ENCODE peak calls at places on chromosomes 13 and 19, in eight cellular contexts. One of them, this sample, is unnamed.

GRCh38 chr13:40457844-40458243 is 208.6 kb downstream of the FOXO1 start:
- DNase-seq in Kasumi-1: no peak
- DNase-seq in CD4-positive, alpha-beta T cell: no peak
- DNase-seq in GM18507: no peak
- DNase-seq in stimulated activated CD4-positive, alpha-beta T cell treated with anti-CD3 and anti-CD28 coated beads, Interleukin-1b, Interleukin-23, amount 100 ng/mL, for 4 hours: no peak
- DNase-seq in putamen: no peak
- DNase-seq in stimulated activated naive CD4-positive, alpha-beta T cell: no peak
- DNase-seq in HTR-8/SVneo: no peak
- DNase-seq in this sample: no peak

GRCh38 chr19:11539495-11540365 is 1.1 kb downstream of the CNN1 start:
- DNase-seq in Kasumi-1: no peak
- DNase-seq in CD4-positive, alpha-beta T cell: no peak
- DNase-seq in putamen: no peak
- DNase-seq in HTR-8/SVneo: no peak
- DNase-seq in stimulated activated CD4-positive, alpha-beta T cell treated with anti-CD3 and anti-CD28 coated beads, Interleukin-1b, Interleukin-23, amount 100 ng/mL, for 4 hours: no peak
- DNase-seq in GM18507: no peak
- DNase-seq in stimulated activated naive CD4-positive, alpha-beta T cell: no peak
- DNase-seq in this sample: no peak

GRCh38 chr19:2983351-2984195 is 6.2 kb downstream of the TLE6 start:
- DNase-seq in stimulated activated naive CD4-positive, alpha-beta T cell: no peak
- DNase-seq in Kasumi-1: peak
- DNase-seq in stimulated activated CD4-positive, alpha-beta T cell treated with anti-CD3 and anti-CD28 coated beads, Interleukin-1b, Interleukin-23, amount 100 ng/mL, for 4 hours: no peak
- DNase-seq in CD4-positive, alpha-beta T cell: no peak
- DNase-seq in HTR-8/SVneo: no peak
- DNase-seq in putamen: no peak
- DNase-seq in GM18507: no peak
- DNase-seq in this sample: no peak

GRCh38 chr19:47651132-47651531 is 42.2 kb downstream of the BICRA start:
- DNase-seq in Kasumi-1: no peak
- DNase-seq in CD4-positive, alpha-beta T cell: no peak
- DNase-seq in putamen: no peak
- DNase-seq in HTR-8/SVneo: no peak
- DNase-seq in stimulated activated CD4-positive, alpha-beta T cell treated with anti-CD3 and anti-CD28 coated beads, Interleukin-1b, Interleukin-23, amount 100 ng/mL, for 4 hours: no peak
- DNase-seq in GM18507: no peak
- DNase-seq in stimulated activated naive CD4-positive, alpha-beta T cell: no peak
- DNase-seq in this sample: no peak

GRCh38 chr13:94433055-94433947 is 46.2 kb downstream of the DCT start:
- DNase-seq in stimulated activated CD4-positive, alpha-beta T cell treated with anti-CD3 and anti-CD28 coated beads, Interleukin-1b, Interleukin-23, amount 100 ng/mL, for 4 hours: no peak
- DNase-seq in HTR-8/SVneo: no peak
- DNase-seq in stimulated activated naive CD4-positive, alpha-beta T cell: no peak
- DNase-seq in GM18507: no peak
- DNase-seq in CD4-positive, alpha-beta T cell: no peak
- DNase-seq in Kasumi-1: no peak
- DNase-seq in putamen: no peak
- DNase-seq in this sample: no peak

GRCh38 chr13:57813641-57814040 is 182.1 kb downstream of the PCDH17 start:
- DNase-seq in stimulated activated naive CD4-positive, alpha-beta T cell: no peak
- DNase-seq in stimulated activated CD4-positive, alpha-beta T cell treated with anti-CD3 and anti-CD28 coated beads, Interleukin-1b, Interleukin-23, amount 100 ng/mL, for 4 hours: no peak
- DNase-seq in GM18507: no peak
- DNase-seq in putamen: no peak
- DNase-seq in CD4-positive, alpha-beta T cell: no peak
- DNase-seq in HTR-8/SVneo: no peak
- DNase-seq in Kasumi-1: no peak
- DNase-seq in this sample: no peak

GRCh38 chr13:42094641-42095040 is 46.2 kb downstream of the DGKH start:
- DNase-seq in CD4-positive, alpha-beta T cell: no peak
- DNase-seq in stimulated activated CD4-positive, alpha-beta T cell treated with anti-CD3 and anti-CD28 coated beads, Interleukin-1b, Interleukin-23, amount 100 ng/mL, for 4 hours: no peak
- DNase-seq in HTR-8/SVneo: no peak
- DNase-seq in Kasumi-1: no peak
- DNase-seq in putamen: no peak
- DNase-seq in stimulated activated naive CD4-positive, alpha-beta T cell: no peak
- DNase-seq in GM18507: no peak
- DNase-seq in this sample: no peak

GRCh38 chr19:11111771-11112144 is 22.5 kb downstream of the LDLR start:
- DNase-seq in CD4-positive, alpha-beta T cell: no peak
- DNase-seq in stimulated activated naive CD4-positive, alpha-beta T cell: no peak
- DNase-seq in stimulated activated CD4-positive, alpha-beta T cell treated with anti-CD3 and anti-CD28 coated beads, Interleukin-1b, Interleukin-23, amount 100 ng/mL, for 4 hours: no peak
- DNase-seq in putamen: no peak
- DNase-seq in HTR-8/SVneo: no peak
- DNase-seq in Kasumi-1: no peak
- DNase-seq in GM18507: no peak
- DNase-seq in this sample: no peak

GRCh38 chr13:96284971-96285370 is 195.1 kb downstream of the HS6ST3 start:
- DNase-seq in putamen: peak
- DNase-seq in Kasumi-1: no peak
- DNase-seq in stimulated activated CD4-positive, alpha-beta T cell treated with anti-CD3 and anti-CD28 coated beads, Interleukin-1b, Interleukin-23, amount 100 ng/mL, for 4 hours: no peak
- DNase-seq in CD4-positive, alpha-beta T cell: no peak
- DNase-seq in GM18507: no peak
- DNase-seq in HTR-8/SVneo: no peak
- DNase-seq in stimulated activated naive CD4-positive, alpha-beta T cell: no peak
- DNase-seq in this sample: no peak

This sample was measured in T1000.